ENCODE peak calls at places on chromosomes 12 and 14, in four cellular contexts. O is H9, S is IMR-90, E is H1. B is an unnamed sample.

GRCh38 chr12:58967551-58967950 is 47.2 kb upstream of the LRIG3 start:
- DNase-seq in S (peak; percentile 59), E (no peak), O (no peak), B (no peak)

GRCh38 chr14:70536830-70537229 is 2.0 kb upstream of the ADAM20 start:
- DNase-seq in O (no peak), S (no peak), E (no peak), B (no peak)

GRCh38 chr12:113220593-113221180 is 577 bp upstream of the TPCN1 start:
- DNase-seq in S (no peak), E (no peak), O (no peak), B (no peak)

GRCh38 chr14:74924061-74924460 is 1.0 kb upstream of the RPS6KL1 start:
- DNase-seq in S (no peak), O (no peak), E (no peak), B (no peak)

GRCh38 chr12:128864516-128865186 is 11.4 kb downstream of the GLT1D1 start:
- DNase-seq in S (no peak), O (no peak), E (no peak), B (no peak)

GRCh38 chr14:90093942-90094595 is 32.3 kb downstream of the KCNK13 start:
- DNase-seq in S (no peak), O (no peak), E (no peak), B (no peak)

GRCh38 chr12:4281173-4281654 is 7.7 kb downstream of the CCND2 start:
- DNase-seq in O (no peak), E (peak; percentile 37), S (no peak), B (no peak)

GRCh38 chr12:117441751-117442150 is 80.3 kb upstream of the NOS1 start:
- DNase-seq in O (peak; percentile 41), E (no peak), S (no peak), B (peak; percentile 11)

GRCh38 chr14:31090872-31091764 is 64.9 kb upstream of the STRN3 start:
- DNase-seq in O (no peak), E (no peak), S (peak; percentile 97), B (no peak)

GRCh38 chr14:26598081-26598671 is 343 bp upstream of the NOVA1 start:
- DNase-seq in S (peak; percentile 82), E (peak; percentile 96), O (peak; percentile 98), B (peak; percentile 97)

GRCh38 chr14:51546603-51547258 is 105.0 kb upstream of the FRMD6 start:
- DNase-seq in S (no peak), O (no peak), E (no peak), B (no peak)

GRCh38 chr12:47812797-47813490 is 6.8 kb downstream of the HDAC7 start:
- DNase-seq in O (peak; percentile 93), S (peak; percentile 83), E (peak; percentile 83), B (peak; percentile 97)

GRCh38 chr12:75323663-75324062 is 6.5 kb downstream of the CAPS2 start:
- DNase-seq in S (no peak), E (no peak), O (no peak), B (no peak)

GRCh38 chr12:15214851-15215601 is 6.2 kb downstream of the RERG start:
- DNase-seq in O (no peak), E (no peak), S (no peak), B (no peak)

GRCh38 chr12:119990382-119990874 is 1.4 kb downstream of the BICDL1 start:
- DNase-seq in S (no peak), E (no peak), O (no peak), B (peak; percentile 69)

GRCh38 chr14:64645220-64645891 is 58.9 kb upstream of the PLEKHG3 start:
- DNase-seq in O (peak; percentile 74), S (peak; percentile 97), E (no peak), B (peak; percentile 99)

GRCh38 chr12:91542048-91542447 is 359.4 kb upstream of the DCN start:
- DNase-seq in S (no peak), E (no peak), O (no peak), B (no peak)

GRCh38 chr14:51202914-51203665 is 37.0 kb upstream of the TMX1 start:
- DNase-seq in E (no peak), S (no peak), O (no peak), B (no peak)

GRCh38 chr12:88703790-88704189 is 123.5 kb upstream of the KITLG start:
- DNase-seq in O (no peak), E (no peak), S (no peak), B (no peak)

GRCh38 chr12:6065131-6065871 is 59.2 kb downstream of the VWF start:
- DNase-seq in S (no peak), O (no peak), E (no peak), B (no peak)
- H3K4ac ChIP-seq in S (peak overlapping the region; percentile 48), O (no peak overlapping the region), E (no peak overlapping the region), B (no peak overlapping the region)

DNA sequence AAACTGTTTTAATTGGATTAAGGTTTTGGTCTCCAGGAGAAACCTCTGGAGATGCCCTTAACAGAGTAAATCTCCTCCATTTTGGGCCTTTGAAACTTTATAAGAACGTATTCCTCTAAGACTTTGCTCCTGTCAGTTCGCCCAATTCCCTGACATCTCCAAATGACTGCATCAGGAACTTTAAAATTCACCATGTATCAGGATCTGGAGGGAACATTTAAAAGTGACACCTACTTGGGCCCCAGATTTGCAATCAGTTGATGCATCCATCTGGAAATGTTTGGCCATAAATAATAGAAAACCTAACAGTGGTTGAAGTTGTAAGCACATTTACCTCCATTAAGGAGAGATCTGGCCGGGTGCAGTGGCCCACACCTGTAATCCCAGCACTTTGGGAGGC is 144.1 kb upstream of the WSCD2 start:
- DNase-seq in O (no peak), E (no peak), S (no peak), B (no peak)
- H4K5ac ChIP-seq in O (no peak overlapping the region), E (no peak overlapping the region), S (no peak overlapping the region), B (no peak overlapping the region)

DNA sequence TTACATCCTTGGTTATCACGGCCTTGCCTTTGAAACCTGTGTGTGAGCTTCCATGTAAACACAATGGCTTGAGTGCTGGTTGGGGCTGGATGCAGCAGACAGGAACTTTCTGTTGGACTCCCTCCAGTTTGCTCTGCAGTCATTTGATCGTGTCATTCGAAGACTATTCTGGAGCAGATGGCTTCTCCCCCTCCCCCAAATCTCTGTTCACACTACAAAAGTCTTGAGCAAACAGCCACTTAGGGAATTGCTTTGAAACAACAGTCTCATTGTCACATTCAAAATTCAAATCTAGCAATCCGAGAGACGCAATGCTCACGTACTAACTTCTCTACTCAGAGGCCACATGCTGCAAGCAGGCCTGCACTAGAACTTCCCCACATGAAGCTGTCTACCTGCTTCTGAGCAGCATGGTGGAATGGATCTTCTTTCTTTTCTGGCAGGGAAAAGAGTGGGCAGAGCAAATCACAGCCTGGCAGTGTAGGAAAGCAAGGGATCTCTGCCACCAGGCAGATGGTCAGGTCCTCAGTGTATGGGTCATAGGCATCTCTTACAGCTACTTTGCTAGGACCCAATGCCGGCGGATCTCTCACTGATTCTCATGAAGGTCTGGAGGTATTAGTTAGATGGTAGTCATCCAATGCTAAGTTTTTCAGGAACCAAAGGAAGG is 214.2 kb downstream of the PPM1H start:
- DNase-seq in O (no peak), E (no peak), S (peak; percentile 83), B (no peak)
- H3K4ac ChIP-seq in O (no peak overlapping the region), E (no peak overlapping the region), S (peak overlapping the region; percentile 78), B (no peak overlapping the region)

GRCh38 chr14:55731881-55732498 is 152.0 kb downstream of the KTN1 start:
- DNase-seq in S (peak; percentile 24), O (peak; percentile 44), E (peak; percentile 81), B (peak; percentile 43)
- H4K5ac ChIP-seq in S (no peak overlapping the region), O (no peak overlapping the region), E (no peak overlapping the region), B (no peak overlapping the region)

GRCh38 chr14:104983231-104983721 is 2.3 kb upstream of the CLBA1 start:
- DNase-seq in O (peak; percentile 29), S (no peak), E (no peak), B (no peak)
- H3K4ac ChIP-seq in O (no peak overlapping the region), S (no peak overlapping the region), E (no peak overlapping the region), B (no peak overlapping the region)

B was measured in mesendoderm.